ENCODE peak calls at places on chromosomes 16 and 17, in four cellular contexts. L is MM.1S, A is endodermal cell, O is heart left ventricle. G is an unnamed sample.

GRCh38 chr17:36918260-36918691 is 19.0 kb upstream of the LHX1 start:
- DNase-seq in L (no peak), O (no peak), A (peak; percentile 85), G (no peak)

GRCh38 chr16:54174201-54174600 is 112.4 kb downstream of the IRX3 start:
- DNase-seq in A (peak; percentile 67), O (no peak), L (no peak), G (no peak)

GRCh38 chr17:46264456-46265198 is 30.3 kb upstream of the LRRC37A start:
- DNase-seq in L (no peak), O (no peak), A (peak; percentile 79), G (peak; percentile 68)

GRCh38 chr16:4270091-4270490 is 2.7 kb downstream of the TFAP4 start:
- DNase-seq in A (no peak), O (no peak), L (no peak), G (no peak)

GRCh38 chr16:1458336-1458976 is 14.1 kb upstream of the CCDC154 start:
- DNase-seq in O (no peak), A (no peak), L (no peak), G (no peak)

GRCh38 chr16:84088695-84089395 is 27.9 kb downstream of the MBTPS1 start:
- DNase-seq in L (peak; percentile 85), O (peak; percentile 46), A (no peak), G (peak; percentile 57)

GRCh38 chr17:36510636-36511035 is 24.0 kb downstream of the MYO19 start:
- DNase-seq in A (peak; percentile 39), O (no peak), L (no peak), G (no peak)

GRCh38 chr16:74169687-74170522 is 126.7 kb upstream of the PSMD7 start:
- DNase-seq in L (no peak), O (peak; percentile 13), A (no peak), G (no peak)

GRCh38 chr17:2777242-2777867 is 18.9 kb upstream of the RAP1GAP2 start:
- DNase-seq in A (peak; percentile 84), L (no peak), O (no peak), G (no peak)

GRCh38 chr16:84270071-84270470 is 24.6 kb upstream of the WFDC1 start:
- DNase-seq in L (no peak), O (no peak), A (no peak), G (no peak)

GRCh38 chr17:6654816-6655731 is 3.5 kb downstream of the C17orf100 start:
- DNase-seq in O (no peak), L (no peak), A (peak; percentile 91), G (peak; percentile 21)

GRCh38 chr17:17041018-17041521 is 1.2 kb upstream of the MPRIP start:
- DNase-seq in A (peak; percentile 70), O (peak; percentile 60), L (no peak), G (no peak)

GRCh38 chr17:57976594-57976993 is 11.5 kb downstream of the VEZF1 start:
- DNase-seq in O (no peak), L (no peak), A (no peak), G (no peak)

GRCh38 chr17:17269926-17270773 is 10.9 kb downstream of the COPS3 start:
- DNase-seq in L (peak; percentile 18), A (peak; percentile 84), O (no peak), G (no peak)

GRCh38 chr17:56834380-56835258 is 668 bp downstream of the DGKE start:
- DNase-seq in L (peak; percentile 85), O (peak; percentile 47), A (peak; percentile 90), G (peak; percentile 67)

GRCh38 chr17:71855000-71855399 is 265.8 kb upstream of the SOX9 start:
- DNase-seq in O (no peak), L (no peak), A (peak; percentile 55), G (no peak)

GRCh38 chr17:49224198-49224996 is 6.2 kb downstream of the PHOSPHO1 start:
- DNase-seq in L (peak; percentile 9), O (no peak), A (peak; percentile 92), G (peak; percentile 33)
- H3K4me3 ChIP-seq in L (peak overlapping the region; percentile 64), O (peak overlapping the region; percentile 27), A (peak overlapping the region; percentile 24), G (peak overlapping the region; percentile 56)

DNA sequence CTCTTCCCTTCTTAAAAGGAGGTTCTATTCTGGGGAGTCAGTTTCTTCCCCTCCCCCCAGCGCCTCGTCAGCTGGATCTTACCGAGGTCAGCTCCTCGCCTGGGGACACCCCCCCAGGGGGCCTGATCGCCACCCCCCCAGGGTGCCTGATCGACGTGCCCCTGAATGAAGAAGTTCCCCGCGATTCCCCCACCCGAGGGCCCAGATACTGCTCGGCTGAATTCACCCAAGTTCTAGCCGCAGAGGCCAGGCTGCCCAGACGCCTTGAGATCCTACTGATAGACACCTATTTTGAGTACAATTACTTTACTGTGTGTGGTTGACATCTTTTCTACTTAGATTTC is 1.4 kb downstream of the RAB11FIP3 start:
- DNase-seq in O (peak; percentile 15), L (no peak), A (no peak), G (no peak)
- H3K27ac ChIP-seq in O (peak overlapping the region; percentile 53), L (no peak overlapping the region), A (no peak overlapping the region), G (no peak overlapping the region)

DNA sequence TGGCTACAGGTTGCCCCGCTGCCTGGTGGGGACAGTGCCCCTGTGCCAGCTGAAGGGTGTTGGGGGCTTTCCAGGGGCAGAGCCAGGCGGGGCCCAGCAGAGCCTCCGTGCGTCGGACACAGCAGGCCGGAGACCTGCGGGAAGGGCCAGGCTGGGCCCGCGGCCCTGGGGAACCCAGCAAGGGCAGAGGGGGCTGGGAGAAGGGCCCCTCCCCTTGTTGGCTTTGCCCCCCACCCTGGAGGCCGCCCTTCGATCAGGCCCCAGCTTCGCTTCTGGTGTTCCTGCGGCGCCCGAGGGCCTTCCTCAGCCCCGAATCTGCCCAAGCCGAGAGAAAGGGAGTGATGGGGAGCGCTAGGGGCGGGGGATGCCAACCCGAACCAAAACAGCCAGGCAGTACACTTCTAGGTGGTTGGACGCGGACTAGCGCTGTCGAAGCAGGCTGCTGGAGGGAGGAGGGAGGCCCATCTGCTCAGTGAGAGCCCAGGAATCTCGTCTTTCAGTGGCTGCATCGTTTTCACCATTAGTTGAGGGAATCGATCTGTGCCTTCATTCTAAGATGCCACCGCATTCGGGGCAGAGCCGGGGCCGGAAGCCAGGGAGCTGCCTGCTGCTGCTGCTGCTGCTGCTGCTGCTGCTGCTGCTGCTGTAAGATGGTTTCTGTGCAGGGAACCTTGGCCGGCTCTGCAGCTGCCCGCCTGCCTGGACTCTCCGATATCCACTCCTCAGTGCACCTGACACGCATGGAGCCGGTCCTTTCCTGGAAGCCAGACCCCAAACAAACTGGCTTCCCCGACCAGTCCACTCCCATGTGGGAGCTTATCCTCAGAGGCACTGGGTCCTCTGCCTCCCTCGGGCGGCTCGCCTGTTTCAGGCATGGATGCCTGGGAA is 1.6 kb downstream of the JPH3 start:
- DNase-seq in L (no peak), O (no peak), A (peak; percentile 72), G (no peak)
- H3K4me3 ChIP-seq in L (no peak overlapping the region), O (no peak overlapping the region), A (peak overlapping the region; percentile 87), G (no peak overlapping the region)

GRCh38 chr16:52861614-52862022 is 191.1 kb downstream of the CHD9NB start:
- DNase-seq in L (no peak), O (no peak), A (peak; percentile 69), G (no peak)
- H3K27ac ChIP-seq in L (no peak overlapping the region), O (no peak overlapping the region), A (no peak overlapping the region), G (no peak overlapping the region)

GRCh38 chr17:32943647-32944191 is 15.8 kb downstream of the TMEM98 start:
- DNase-seq in L (no peak), A (peak; percentile 50), O (no peak), G (no peak)

GRCh38 chr17:32941419-32942032 is 13.6 kb downstream of the TMEM98 start:
- DNase-seq in O (no peak), L (peak; percentile 29), A (peak; percentile 31), G (no peak)

GRCh38 chr17:32944248-32945020 is 16.5 kb downstream of the TMEM98 start:
- DNase-seq in A (peak; percentile 62), O (no peak), L (no peak), G (no peak)

GRCh38 chr17:32943206-32943605 is 15.3 kb downstream of the TMEM98 start:
- DNase-seq in L (no peak), A (peak; percentile 35), O (no peak), G (no peak)

GRCh38 chr17:32940706-32941390 is 12.9 kb downstream of the TMEM98 start:
- DNase-seq in L (peak; percentile 58), O (no peak), A (peak; percentile 42), G (no peak)
- H3K4me3 ChIP-seq in L (no peak overlapping the region), O (no peak overlapping the region), A (no peak overlapping the region), G (no peak overlapping the region)

GRCh38 chr16:62256406-62256805 is 220.2 kb upstream of the CDH8 start:
- DNase-seq in L (no peak), A (no peak), O (no peak), G (no peak)
- H3K27ac ChIP-seq in L (no peak overlapping the region), A (no peak overlapping the region), O (no peak overlapping the region), G (no peak overlapping the region)

GRCh38 chr16:81669473-81670350 is 109.4 kb upstream of the PLCG2 start:
- DNase-seq in O (no peak), L (no peak), A (no peak), G (no peak)

GRCh38 chr16:81665588-81665987 is 113.5 kb upstream of the PLCG2 start:
- DNase-seq in A (no peak), O (no peak), L (no peak), G (no peak)

GRCh38 chr16:81666102-81666501 is 113.0 kb upstream of the PLCG2 start:
- DNase-seq in A (no peak), O (no peak), L (no peak), G (no peak)

GRCh38 chr16:81671738-81672597 is 107.1 kb upstream of the PLCG2 start:
- DNase-seq in O (no peak), L (no peak), A (no peak), G (no peak)

GRCh38 chr16:81668243-81669097 is 110.6 kb upstream of the PLCG2 start:
- DNase-seq in L (no peak), A (no peak), O (no peak), G (no peak)
- H3K4me3 ChIP-seq in L (no peak overlapping the region), A (no peak overlapping the region), O (no peak overlapping the region), G (no peak overlapping the region)

DNA sequence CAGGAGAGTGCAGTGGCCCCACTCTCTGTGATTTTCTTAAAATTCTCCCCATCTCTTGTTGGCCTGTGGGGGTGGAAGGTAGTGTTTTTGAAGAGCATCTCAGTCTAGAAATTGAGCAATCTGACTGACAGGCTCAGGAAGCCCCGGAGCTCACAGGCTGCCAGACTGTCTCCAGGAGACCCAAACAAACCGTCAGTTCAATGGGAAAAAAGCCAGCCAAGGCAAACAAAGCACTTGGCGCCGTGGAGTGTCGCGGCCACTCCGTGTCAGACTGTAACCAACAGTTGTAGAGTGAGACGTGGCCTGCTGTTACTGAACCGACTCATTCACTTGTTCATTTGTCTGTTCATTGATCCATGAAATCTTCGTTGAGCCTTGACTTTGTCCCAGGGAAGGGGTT is 33.7 kb downstream of the RGS9 start:
- DNase-seq in L (no peak), O (peak; percentile 17), A (no peak), G (no peak)
- H3K27ac ChIP-seq in L (no peak overlapping the region), O (no peak overlapping the region), A (no peak overlapping the region), G (no peak overlapping the region)

G was measured in naive thymus-derived CD4-positive, alpha-beta T cell.